ENCODE peak calls at places on chromosomes 5 and 9, in six cellular contexts. S is endothelial cell, K is GM06990, P is IMR-90, J is RWPE1, O is fibroblast of lung. E is an unnamed sample.

GRCh38 chr9:36559036-36559695 is 13.5 kb upstream of the MELK start:
- DNase-seq in J (no peak), P (peak; percentile 55), O (peak; percentile 57), S (no peak), K (no peak), E (peak; percentile 54)

GRCh38 chr5:53482717-53483638 is 2.5 kb downstream of the FST start:
- DNase-seq in P (peak; percentile 53), J (peak; percentile 35), S (peak; percentile 40), O (peak; percentile 36), K (peak; percentile 28), E (peak; percentile 52)

GRCh38 chr5:100542086-100542485 is 6.9 kb downstream of the FAM174A start:
- DNase-seq in J (no peak), S (no peak), K (no peak), O (no peak), P (no peak), E (no peak)

GRCh38 chr9:109742759-109743388 is 37.1 kb upstream of the PALM2AKAP2 start:
- DNase-seq in K (no peak), S (no peak), J (no peak), O (peak; percentile 75), P (no peak), E (peak; percentile 18)

GRCh38 chr9:122827759-122828090 is 663 bp downstream of the PDCL start:
- DNase-seq in J (peak; percentile 37), K (no peak), O (peak; percentile 49), P (peak; percentile 42), S (peak; percentile 21), E (peak; percentile 51)

GRCh38 chr5:140219068-140219971 is 44.3 kb downstream of the CYSTM1 start:
- DNase-seq in S (no peak), K (no peak), O (no peak), P (no peak), J (no peak), E (peak; percentile 58)

GRCh38 chr9:136051568-136052432 is 43.3 kb downstream of the NACC2 start:
- DNase-seq in J (peak; percentile 98), S (no peak), O (peak; percentile 93), P (peak; percentile 94), K (no peak), E (peak; percentile 92)

GRCh38 chr9:88464851-88465250 is 70.1 kb upstream of the NXNL2 start:
- DNase-seq in O (no peak), S (no peak), K (no peak), P (peak; percentile 25), J (no peak), E (no peak)

GRCh38 chr5:38446029-38446522 is 110.4 kb downstream of the LIFR start:
- DNase-seq in O (no peak), S (no peak), K (no peak), J (no peak), P (no peak), E (no peak)

GRCh38 chr5:150422075-150422474 is 9.4 kb upstream of the CD74 start:
- DNase-seq in J (no peak), K (no peak), O (no peak), S (no peak), P (no peak), E (no peak)

GRCh38 chr5:168064457-168064856 is 227.0 kb upstream of the WWC1 start:
- DNase-seq in S (no peak), O (no peak), P (no peak), J (no peak), K (no peak), E (no peak)

GRCh38 chr9:21689851-21690250 is 112.6 kb upstream of the MTAP start:
- DNase-seq in P (no peak), J (peak; percentile 21), O (peak; percentile 65), K (no peak), S (no peak), E (no peak)

DNA sequence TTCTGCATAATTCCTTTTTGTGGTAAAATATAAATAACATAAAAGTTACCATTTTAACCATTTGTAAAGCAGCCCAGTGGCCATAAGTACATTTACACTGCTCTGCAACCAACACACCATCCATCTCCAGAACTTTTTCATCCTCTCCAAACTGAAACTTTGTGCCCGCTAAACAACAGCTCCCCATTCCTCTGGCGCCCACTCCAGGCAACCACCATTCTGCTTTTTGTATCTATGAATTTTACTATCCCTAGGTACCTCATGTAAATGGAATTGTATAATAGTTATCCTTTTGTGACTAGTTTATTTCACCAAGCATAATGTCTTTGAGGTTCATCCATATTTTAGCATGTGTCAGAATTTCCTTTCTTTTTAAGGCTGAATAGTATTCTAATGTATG is 141.1 kb downstream of the DMXL1 start:
- DNase-seq in O (no peak), K (no peak), J (no peak), S (no peak), P (no peak), E (no peak)
- TF ChIP-seq CTCF in O (no peak), K (no peak), J (no peak), S (no peak), P (no peak), E (no peak)

GRCh38 chr5:112250551-112250950 is 168.5 kb downstream of the EPB41L4A start:
- DNase-seq in J (no peak), O (no peak), K (no peak), S (no peak), P (no peak), E (no peak)
- TF ChIP-seq CTCF in J (no peak), O (no peak), K (no peak), S (no peak), P (no peak), E (no peak)

GRCh38 chr5:170632266-170632984 is 128.6 kb downstream of the KCNIP1 start:
- DNase-seq in J (no peak), P (no peak), K (no peak), O (no peak), S (peak; percentile 40), E (no peak)

GRCh38 chr5:170634236-170634990 is 130.6 kb downstream of the KCNIP1 start:
- DNase-seq in O (no peak), J (no peak), S (no peak), K (no peak), P (no peak), E (no peak)

GRCh38 chr5:170631471-170632195 is 127.8 kb downstream of the KCNIP1 start:
- DNase-seq in S (peak; percentile 68), P (no peak), K (no peak), J (no peak), O (peak; percentile 35), E (no peak)

GRCh38 chr5:170632985-170633234 is 129.1 kb downstream of the KCNIP1 start:
- DNase-seq in O (no peak), S (peak; percentile 90), J (peak; percentile 78), K (peak; percentile 28), P (no peak), E (no peak)

DNA sequence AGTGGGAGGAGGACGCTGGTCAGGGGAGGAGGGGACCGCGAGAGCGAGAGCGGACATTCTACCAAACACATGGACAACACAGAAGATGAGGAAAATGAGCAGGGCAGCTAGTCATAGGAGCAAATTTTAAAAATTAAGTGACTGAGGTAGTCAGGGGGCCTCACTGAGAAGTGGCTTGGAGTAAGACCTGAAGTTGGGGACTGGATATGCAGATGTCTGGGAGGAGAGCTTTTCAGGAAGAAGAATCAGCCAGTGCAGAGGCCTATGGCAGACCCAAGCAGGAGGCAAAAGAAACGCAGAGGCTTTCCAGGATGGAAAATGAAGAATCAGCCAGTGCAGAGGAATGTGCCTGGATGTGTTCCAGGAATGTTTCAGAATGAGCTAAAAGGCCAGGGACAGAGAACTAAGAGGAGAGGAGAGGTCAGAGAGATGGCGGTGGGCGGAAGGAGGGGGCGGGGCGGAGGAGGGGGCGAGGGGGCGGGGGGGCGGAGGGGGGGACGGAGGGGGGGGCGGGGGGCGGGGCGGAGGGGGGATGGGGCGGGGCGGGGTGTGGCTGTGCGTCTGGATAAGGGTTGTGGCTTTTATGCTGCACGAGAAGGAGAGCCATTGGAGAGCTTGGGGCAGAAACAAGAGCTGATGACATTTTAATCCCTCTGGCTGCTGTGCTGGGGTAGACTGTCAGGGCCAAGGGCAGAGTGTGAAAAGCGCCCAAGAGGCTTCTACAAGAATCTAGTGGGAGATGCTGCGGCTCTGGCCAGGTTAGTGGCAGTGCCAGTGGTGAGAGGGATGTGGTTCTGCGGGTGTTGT is 129.6 kb downstream of the KCNIP1 start:
- DNase-seq in J (peak; percentile 69), O (peak; percentile 84), S (peak; percentile 36), K (no peak), P (peak; percentile 65), E (peak; percentile 91)
- TF ChIP-seq CTCF in J (peak; percentile 3), O (no peak), S (peak; percentile 40), K (no peak), P (no peak), E (no peak)

DNA sequence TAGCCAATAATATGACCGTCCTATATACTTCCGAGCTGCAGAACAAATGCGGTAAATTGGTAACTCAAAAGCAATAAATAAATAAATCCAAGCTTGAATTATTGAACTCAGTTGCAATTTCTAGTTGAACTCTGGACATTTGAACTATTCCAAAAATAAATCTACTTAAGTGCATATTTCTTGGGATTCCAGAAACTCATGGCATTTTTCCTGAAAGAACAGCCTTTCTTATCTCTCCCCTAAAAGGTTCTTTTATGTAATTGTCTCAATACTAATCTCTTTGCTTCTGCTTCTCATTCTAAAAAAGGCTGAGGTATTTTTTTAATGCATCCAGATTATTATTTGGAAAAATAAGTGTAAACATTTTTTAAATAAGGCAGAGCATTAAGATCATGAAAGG is 131.7 kb downstream of the TRPM6 start:
- DNase-seq in O (peak; percentile 18), J (no peak), K (no peak), P (no peak), S (no peak), E (peak; percentile 9)
- TF ChIP-seq CTCF in O (no peak), J (no peak), K (no peak), P (no peak), S (no peak), E (no peak)